ENCODE peak calls at places on chromosomes 3 and 15, in six cellular contexts. Y is heart left ventricle, A is endothelial cell of umbilical vein, F is uterus, S is HepG2, L is stomach. G is an unnamed sample. For H3K27me3, the result is how much of the 10 kb centered on the place peaks cover.

GRCh38 chr3:88137836-88138235 is 11.9 kb upstream of the C3orf38 start:
- DNase-seq in Y (no peak), A (no peak), F (no peak), S (no peak), L (no peak), G (no peak)

GRCh38 chr3:45437388-45437787 is 49.0 kb downstream of the LARS2 start:
- DNase-seq in Y (no peak), A (peak), F (no peak), S (no peak), L (no peak), G (no peak)

GRCh38 chr3:137764563-137765309 is 621 bp downstream of the SOX14 start:
- DNase-seq in Y (no peak), A (no peak), F (no peak), S (no peak), L (no peak), G (no peak)

GRCh38 chr3:18127181-18127863 is 297.8 kb downstream of the SATB1 start:
- DNase-seq in Y (no peak), A (no peak), F (no peak), S (no peak), L (no peak), G (no peak)

GRCh38 chr3:32288819-32289218 is 50.3 kb downstream of the CMTM8 start:
- DNase-seq in Y (no peak), A (no peak), F (no peak), S (no peak), L (no peak), G (no peak)

GRCh38 chr3:69900331-69900730 is 99.2 kb upstream of the SAMMSON start:
- DNase-seq in Y (no peak), A (no peak), F (no peak), S (no peak), L (no peak), G (no peak)

GRCh38 chr3:39222462-39222861 is 30.1 kb upstream of the XIRP1 start:
- DNase-seq in Y (no peak), A (no peak), F (no peak), S (no peak), L (no peak), G (no peak)

GRCh38 chr15:75182187-75183131 is 19.2 kb upstream of the C15orf39 start:
- DNase-seq in Y (no peak), A (no peak), F (no peak), S (peak), L (no peak), G (peak)

GRCh38 chr15:38201714-38202113 is 50.9 kb upstream of the SPRED1 start:
- DNase-seq in Y (no peak), A (peak), F (no peak), S (peak), L (no peak), G (no peak)

GRCh38 chr3:59128685-59129084 is 78.9 kb upstream of the CFAP20DC start:
- DNase-seq in Y (no peak), A (no peak), F (no peak), S (no peak), L (no peak), G (no peak)

GRCh38 chr15:51341366-51342248 is at the start of gene GLDN:
- DNase-seq in Y (peak), A (no peak), F (no peak), S (no peak), L (peak), G (no peak)

GRCh38 chr3:10546887-10547286 is 41.5 kb upstream of the ATP2B2 start:
- DNase-seq in Y (peak), A (no peak), F (no peak), S (no peak), L (no peak), G (no peak)

GRCh38 chr3:13616359-13616758 is 67.4 kb downstream of the FBLN2 start:
- DNase-seq in Y (no peak), A (no peak), F (no peak), S (no peak), L (no peak), G (no peak)

GRCh38 chr15:51580385-51580784 is 42.2 kb downstream of the DMXL2 start:
- DNase-seq in Y (no peak), A (peak), F (no peak), S (no peak), L (no peak), G (no peak)

GRCh38 chr3:169812844-169813677 is at the start of the genes LRRC34 and LRRIQ4:
- DNase-seq in Y (peak), A (peak), F (peak), S (no peak), L (peak), G (peak)
- TF ChIP-seq POLR2A in Y (no peak), A (no peak), F (no peak), S (no peak), L (no peak), G (no peak)

DNA sequence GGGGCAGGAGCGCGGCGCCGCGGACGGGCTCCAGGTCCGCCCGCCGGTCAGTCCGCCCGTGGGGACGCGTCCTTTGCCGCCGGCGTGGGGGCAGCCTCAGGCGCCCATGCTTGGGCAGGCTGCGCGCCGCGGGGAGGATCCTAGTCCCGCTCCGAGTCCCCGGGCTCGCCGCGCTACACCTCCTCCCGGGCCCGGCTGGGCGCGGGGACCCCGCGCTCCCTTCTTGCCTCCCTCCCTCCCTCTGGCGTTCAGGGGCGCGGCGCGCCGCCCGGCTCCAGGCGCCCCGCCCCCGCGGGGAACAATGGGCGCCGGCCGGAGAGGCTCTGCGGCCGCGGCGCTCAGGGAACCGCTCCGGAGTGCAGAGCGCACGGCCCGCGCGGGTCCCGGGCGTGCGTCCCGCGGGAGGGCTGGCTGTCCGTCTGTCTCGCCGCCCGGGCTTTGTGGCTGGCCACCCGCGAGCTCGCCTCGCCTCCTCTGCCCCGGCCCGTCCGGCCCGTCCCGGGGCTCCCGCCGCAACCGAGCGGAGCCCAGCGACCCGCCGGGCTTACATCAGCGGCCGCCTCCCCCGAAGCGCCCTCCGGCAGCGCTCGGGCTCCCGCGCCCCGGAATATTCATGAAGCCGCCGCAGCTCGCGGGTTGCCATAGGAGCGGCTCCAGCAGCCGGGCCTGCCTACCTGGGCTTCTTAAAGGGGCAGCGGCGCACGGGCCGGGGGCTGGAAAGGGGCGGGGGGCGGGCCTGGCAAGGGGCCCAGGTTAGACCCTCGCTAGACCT is at the start of gene HCN4:
- DNase-seq in Y (peak), A (no peak), F (no peak), S (no peak), L (no peak), G (no peak)
- H3K4me3 ChIP-seq in Y (peak), A (no peak), F (no peak), S (peak), L (peak), G (no peak)

GRCh38 chr3:15174953-15175352 is 31.1 kb upstream of the CAPN7 start:
- DNase-seq in Y (peak), A (no peak), F (no peak), S (no peak), L (no peak), G (no peak)
- H3K27me3 ChIP-seq in Y (under half), A (half or more), F (under half), S (under half), L (under half), G (under half)

DNA sequence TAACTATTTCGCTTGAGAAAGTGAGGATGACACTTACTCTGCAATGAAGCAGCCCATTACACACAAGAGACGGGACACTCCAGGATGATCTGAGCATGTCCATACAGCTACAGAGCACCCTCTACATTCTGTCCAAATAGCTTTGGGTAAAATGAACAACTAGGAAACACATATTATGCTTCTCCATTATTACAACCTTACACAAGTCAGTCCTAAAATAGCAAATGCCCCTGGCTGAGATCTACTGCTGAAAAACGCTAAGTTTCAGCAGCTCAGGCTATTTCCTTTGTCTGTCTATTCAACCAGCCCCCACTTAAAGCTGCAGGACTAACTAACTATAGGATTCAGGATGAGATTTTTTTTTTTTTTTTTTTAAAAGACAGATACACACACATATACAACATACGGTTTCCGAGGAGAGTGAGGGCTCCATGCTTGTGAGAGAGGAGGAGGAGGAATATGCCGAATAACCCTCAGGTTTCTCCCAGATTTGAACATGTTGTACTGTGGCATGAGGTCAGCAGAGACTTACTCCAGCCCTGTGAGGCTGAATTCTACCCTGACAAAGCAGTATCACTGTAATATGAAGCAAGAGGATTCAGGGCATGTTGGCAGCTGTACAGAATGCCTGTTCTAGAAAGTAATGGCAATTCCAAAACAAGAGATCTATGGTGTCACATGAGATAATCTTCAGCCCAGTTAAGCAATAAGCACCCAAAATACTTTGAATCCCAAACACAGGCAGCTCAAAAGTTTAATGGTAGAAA is 117.3 kb upstream of the PLXND1 start:
- DNase-seq in Y (peak), A (peak), F (peak), S (no peak), L (no peak), G (no peak)
- TF ChIP-seq POLR2A in Y (no peak), A (no peak), F (no peak), S (no peak), L (no peak), G (no peak)

GRCh38 chr3:184596886-184597575 is 35.4 kb downstream of the EPHB3 start:
- DNase-seq in Y (no peak), A (no peak), F (no peak), S (no peak), L (no peak), G (no peak)

GRCh38 chr3:184597783-184598182 is 36.2 kb downstream of the EPHB3 start:
- DNase-seq in Y (no peak), A (no peak), F (no peak), S (no peak), L (peak), G (no peak)

GRCh38 chr3:184599143-184599542 is 37.6 kb downstream of the EPHB3 start:
- DNase-seq in Y (no peak), A (no peak), F (no peak), S (no peak), L (no peak), G (no peak)

GRCh38 chr3:184596233-184596632 is 34.6 kb downstream of the EPHB3 start:
- DNase-seq in Y (no peak), A (no peak), F (no peak), S (no peak), L (no peak), G (no peak)

DNA sequence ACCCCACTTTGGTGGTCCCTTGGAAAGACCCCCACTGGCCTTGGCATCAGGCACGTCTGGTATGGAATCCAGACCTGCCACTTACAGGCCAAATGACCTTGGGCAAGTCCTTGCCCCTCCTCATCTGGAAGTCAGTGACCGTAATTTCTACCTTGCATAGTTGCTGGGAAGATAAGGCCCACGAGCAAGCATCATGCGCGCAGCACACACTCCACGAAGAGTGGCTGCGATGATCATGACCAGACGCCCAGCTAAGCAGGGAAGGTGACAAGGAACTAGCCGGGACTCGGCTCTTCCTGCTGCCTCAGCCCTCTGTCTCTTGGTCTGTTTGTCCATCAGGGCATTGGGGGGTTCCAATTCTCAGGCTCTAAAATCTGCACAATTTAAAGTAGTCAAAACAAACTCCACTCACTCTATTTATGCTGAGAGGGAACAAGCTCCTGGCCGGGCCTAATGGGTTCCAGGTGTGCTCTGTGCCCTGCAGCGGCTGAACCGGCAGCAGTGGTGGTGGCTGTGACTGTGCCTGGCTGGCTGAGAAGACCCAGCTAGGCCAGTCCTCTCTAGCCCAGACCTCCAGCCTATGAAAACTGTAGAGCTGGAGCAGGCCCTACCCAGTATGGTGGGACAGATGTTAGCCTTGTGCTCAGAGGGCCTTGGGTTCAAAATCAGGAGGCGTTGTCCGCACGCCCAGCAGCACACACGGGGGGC is 36.8 kb downstream of the EPHB3 start:
- DNase-seq in Y (no peak), A (no peak), F (no peak), S (no peak), L (no peak), G (no peak)
- H3K4me3 ChIP-seq in Y (no peak), A (no peak), F (no peak), S (no peak), L (no peak), G (no peak)

DNA sequence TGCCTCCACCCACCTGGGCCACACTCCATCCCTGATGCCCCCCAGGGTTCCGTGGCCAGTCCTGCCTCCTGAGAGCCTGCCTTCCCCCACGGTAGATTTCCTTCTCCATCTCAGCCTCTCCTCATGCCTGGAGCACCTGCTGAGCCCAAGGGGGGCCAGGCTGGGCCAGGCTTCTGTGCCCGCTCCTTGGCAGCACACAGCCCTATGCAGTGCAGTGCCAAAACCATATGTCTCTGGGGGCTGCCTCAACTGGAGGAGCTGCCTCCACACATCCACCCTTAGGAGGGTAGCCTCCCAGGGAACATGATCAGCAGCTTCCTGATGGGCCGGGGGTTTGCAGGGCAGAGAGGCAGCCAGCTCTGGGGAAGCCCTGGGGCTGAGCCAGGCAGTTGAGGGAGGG is 24.6 kb upstream of the GATA2 start:
- DNase-seq in Y (no peak), A (no peak), F (no peak), S (no peak), L (no peak), G (no peak)
- H3K27me3 ChIP-seq in Y (under half), A (under half), F (under half), S (under half), L (half or more), G (under half)

GRCh38 chr15:78663703-78664102 is 22.7 kb upstream of the CHRNB4 start:
- DNase-seq in Y (no peak), A (no peak), F (no peak), S (no peak), L (no peak), G (no peak)

GRCh38 chr15:78667578-78668236 is 26.7 kb upstream of the CHRNB4 start:
- DNase-seq in Y (no peak), A (no peak), F (no peak), S (peak), L (no peak), G (no peak)

GRCh38 chr15:78668987-78669386 is 28.0 kb upstream of the CHRNB4 start:
- DNase-seq in Y (no peak), A (no peak), F (no peak), S (no peak), L (no peak), G (no peak)

GRCh38 chr15:78662028-78662427 is 21.0 kb upstream of the CHRNB4 start:
- DNase-seq in Y (no peak), A (no peak), F (no peak), S (no peak), L (no peak), G (no peak)

DNA sequence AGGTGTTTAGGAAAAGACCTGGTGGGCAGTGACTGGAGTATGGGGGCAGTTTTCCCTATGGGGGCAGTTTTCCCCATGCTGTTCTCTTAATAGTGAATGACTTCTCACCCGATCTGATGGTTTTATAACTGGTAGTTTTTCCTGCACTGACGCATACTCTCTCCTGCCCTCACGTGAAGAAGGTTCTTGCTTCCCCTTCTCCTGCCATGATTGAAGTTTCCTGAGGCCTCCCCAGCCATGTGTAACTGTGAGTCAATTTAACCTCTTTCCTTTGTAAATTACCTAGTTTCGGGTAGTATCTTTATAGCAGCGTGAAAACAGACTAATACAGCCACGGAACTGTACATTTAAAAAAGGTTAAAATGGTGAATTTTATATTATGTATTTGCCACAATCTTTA is 25.0 kb upstream of the CHRNB4 start:
- DNase-seq in Y (no peak), A (no peak), F (no peak), S (no peak), L (no peak), G (no peak)
- TF ChIP-seq POLR2A in Y (no peak), A (no peak), F (no peak), S (no peak), L (no peak), G (no peak)